ENCODE peak calls at places on chromosomes 3 and 15, in ten cellular contexts. E is brain microvascular endothelial cell; M is AG04450; V is HCT116; T is HL-60; I is astrocyte; P is body of pancreas; B is substantia nigra; S is mesenchymal stem cell; R is CD8-positive, alpha-beta T cell. U is an unnamed sample.

GRCh38 chr3:180102134-180102533 is 65.4 kb upstream of the PEX5L start:
- DNase-seq in P (no peak), R (no peak), M (no peak), I (no peak), V (no peak), E (no peak), B (no peak), S (no peak), T (no peak), U (no peak)

GRCh38 chr3:41162541-41162940 is 36.8 kb upstream of the CTNNB1 start:
- DNase-seq in P (no peak), V (no peak), B (no peak), R (no peak), E (no peak), T (no peak), S (no peak), I (no peak), M (no peak), U (no peak)

GRCh38 chr3:105987809-105988208 is 119.0 kb upstream of the CBLB start:
- DNase-seq in V (no peak), M (no peak), B (no peak), I (no peak), P (no peak), T (no peak), R (no peak), E (no peak), S (no peak), U (no peak)

GRCh38 chr3:12227833-12228232 is 61.0 kb upstream of the PPARG start:
- DNase-seq in M (no peak), S (peak), P (no peak), R (no peak), B (no peak), I (peak), T (peak), V (no peak), E (peak), U (no peak)

GRCh38 chr3:43858052-43858701 is 167.4 kb downstream of the ABHD5 start:
- DNase-seq in B (no peak), M (peak), I (no peak), V (no peak), E (no peak), T (no peak), P (no peak), S (no peak), R (peak), U (no peak)

GRCh38 chr3:34301313-34301712 is 502.9 kb downstream of the PDCD6IP start:
- DNase-seq in I (no peak), P (no peak), R (no peak), S (no peak), B (no peak), T (no peak), E (no peak), V (no peak), M (no peak), U (no peak)

GRCh38 chr15:89749526-89749925 is 1.5 kb downstream of the MESP1 start:
- DNase-seq in E (no peak), B (no peak), S (no peak), R (no peak), T (no peak), V (no peak), M (no peak), I (no peak), P (no peak), U (no peak)

GRCh38 chr15:96324900-96325299 is 5.6 kb upstream of the NR2F2 start:
- DNase-seq in V (no peak), T (no peak), P (no peak), R (no peak), B (no peak), E (no peak), I (peak), M (no peak), S (peak), U (no peak)

GRCh38 chr3:184765047-184765729 is 46.8 kb upstream of the VPS8 start:
- DNase-seq in P (no peak), T (no peak), S (no peak), M (no peak), R (no peak), B (no peak), V (no peak), I (no peak), E (no peak), U (no peak)

GRCh38 chr3:54445630-54446029 is 323.3 kb downstream of the CACNA2D3 start:
- DNase-seq in T (no peak), P (no peak), R (no peak), E (no peak), B (no peak), V (no peak), I (no peak), S (no peak), M (no peak), U (no peak)

GRCh38 chr15:38463893-38464292 is 10.0 kb downstream of the FAM98B start:
- DNase-seq in M (no peak), V (no peak), R (no peak), T (no peak), E (no peak), I (no peak), S (no peak), B (no peak), P (no peak), U (no peak)

GRCh38 chr3:18740631-18741583 is 315.8 kb upstream of the SATB1 start:
- DNase-seq in E (no peak), R (peak), S (no peak), B (no peak), M (no peak), P (peak), V (no peak), T (peak), I (no peak), U (no peak)

GRCh38 chr3:9727041-9727595 is 4.4 kb upstream of the BRPF1 start:
- DNase-seq in M (no peak), T (no peak), P (no peak), B (no peak), R (peak), E (no peak), V (peak), I (no peak), S (no peak), U (no peak)

GRCh38 chr15:92670625-92671024 is 15.1 kb upstream of the FAM174B start:
- DNase-seq in P (no peak), T (no peak), S (no peak), B (no peak), V (no peak), E (no peak), I (no peak), M (no peak), R (no peak), U (no peak)

GRCh38 chr3:65342084-65342683 is 654.4 kb upstream of the ADAMTS9 start:
- DNase-seq in P (peak), V (peak), S (peak), R (no peak), T (peak), I (no peak), M (no peak), E (peak), B (peak), U (no peak)

GRCh38 chr3:138600341-138600740 is 6.3 kb upstream of the CEP70 start:
- DNase-seq in B (no peak), S (no peak), M (no peak), E (no peak), T (no peak), R (no peak), I (no peak), V (no peak), P (no peak), U (no peak)

GRCh38 chr15:70447927-70448698 is 315.2 kb downstream of the UACA start:
- DNase-seq in P (peak), M (no peak), S (no peak), V (no peak), E (no peak), B (peak), T (peak), R (peak), I (peak), U (no peak)

GRCh38 chr3:11201246-11202024 is 47.1 kb downstream of the HRH1 start:
- DNase-seq in S (no peak), B (no peak), V (no peak), E (no peak), I (peak), T (peak), R (no peak), M (no peak), P (no peak), U (no peak)

GRCh38 chr3:87025636-87026035 is 34.7 kb upstream of the VGLL3 start:
- DNase-seq in T (no peak), S (no peak), P (no peak), E (no peak), I (no peak), R (no peak), B (no peak), M (no peak), V (no peak), U (no peak)

GRCh38 chr3:140467104-140467577 is 210.7 kb upstream of the TRIM42 start:
- DNase-seq in R (no peak), P (no peak), S (peak), M (no peak), T (no peak), B (no peak), V (peak), I (peak), E (peak), U (no peak)

GRCh38 chr15:65374831-65375401 is 2.9 kb downstream of the IGDCC3 start:
- DNase-seq in S (no peak), T (no peak), I (no peak), E (no peak), B (no peak), M (no peak), V (no peak), R (no peak), P (no peak), U (no peak)

GRCh38 chr15:95121191-95121590 is 889.8 kb downstream of the MCTP2 start:
- DNase-seq in E (no peak), B (no peak), I (no peak), M (no peak), P (no peak), R (no peak), V (no peak), S (no peak), T (no peak), U (no peak)

GRCh38 chr3:5497497-5497896 is 310.0 kb downstream of the EDEM1 start:
- DNase-seq in B (no peak), P (no peak), M (no peak), E (no peak), T (no peak), S (no peak), V (no peak), R (no peak), I (no peak), U (no peak)

GRCh38 chr3:13308406-13308805 is 111.7 kb downstream of the NUP210 start:
- DNase-seq in P (peak), B (peak), I (peak), R (peak), V (peak), E (peak), T (no peak), S (peak), M (no peak), U (no peak)

GRCh38 chr15:66883322-66883911 is 181.4 kb downstream of the SMAD6 start:
- DNase-seq in R (peak), B (peak), M (peak), V (peak), I (peak), E (peak), S (peak), T (no peak), P (peak), U (peak)

GRCh38 chr3:39980021-39980420 is 170.6 kb downstream of the MYRIP start:
- DNase-seq in M (no peak), T (no peak), S (no peak), P (no peak), E (no peak), V (no peak), I (no peak), R (no peak), B (no peak), U (no peak)

GRCh38 chr3:57980416-57980815 is 27.8 kb upstream of the FLNB start:
- DNase-seq in S (no peak), E (no peak), P (no peak), M (no peak), T (peak), V (no peak), B (no peak), R (no peak), I (no peak), U (no peak)

GRCh38 chr3:81249540-81250029 is 511.9 kb downstream of the GBE1 start:
- DNase-seq in E (peak), V (no peak), T (no peak), M (no peak), S (peak), I (peak), P (no peak), B (no peak), R (no peak), U (no peak)

GRCh38 chr3:41200669-41201021 is 1.3 kb downstream of the CTNNB1 start:
- DNase-seq in E (peak), P (peak), V (no peak), R (peak), B (peak), M (no peak), I (peak), T (no peak), S (peak), U (peak)

GRCh38 chr3:30347679-30348216 is 258.7 kb upstream of the TGFBR2 start:
- DNase-seq in M (no peak), R (no peak), B (no peak), I (peak), S (peak), V (no peak), P (no peak), T (no peak), E (peak), U (no peak)

GRCh38 chr3:190537131-190537530 is 23.2 kb downstream of the IL1RAP start:
- DNase-seq in P (no peak), E (no peak), R (no peak), V (no peak), M (no peak), B (no peak), S (no peak), I (no peak), T (no peak), U (no peak)

GRCh38 chr15:61195116-61196002 is 33.7 kb downstream of the RORA start:
- DNase-seq in R (no peak), B (no peak), M (no peak), T (peak), I (peak), P (peak), E (peak), V (peak), S (peak), U (no peak)

GRCh38 chr3:35641920-35642532 is 2.7 kb downstream of the ARPP21 start:
- DNase-seq in M (no peak), B (no peak), I (no peak), S (no peak), P (no peak), R (no peak), T (no peak), E (no peak), V (no peak), U (peak)

GRCh38 chr15:99390667-99391066 is 139.4 kb downstream of the LRRC28 start:
- DNase-seq in V (no peak), T (no peak), I (no peak), R (no peak), S (no peak), B (no peak), E (no peak), P (no peak), M (no peak), U (no peak)

GRCh38 chr3:139388961-139389551 is 391 bp downstream of the COPB2 start:
- DNase-seq in V (no peak), R (no peak), E (no peak), M (no peak), I (no peak), B (no peak), T (no peak), P (no peak), S (peak), U (no peak)

DNA sequence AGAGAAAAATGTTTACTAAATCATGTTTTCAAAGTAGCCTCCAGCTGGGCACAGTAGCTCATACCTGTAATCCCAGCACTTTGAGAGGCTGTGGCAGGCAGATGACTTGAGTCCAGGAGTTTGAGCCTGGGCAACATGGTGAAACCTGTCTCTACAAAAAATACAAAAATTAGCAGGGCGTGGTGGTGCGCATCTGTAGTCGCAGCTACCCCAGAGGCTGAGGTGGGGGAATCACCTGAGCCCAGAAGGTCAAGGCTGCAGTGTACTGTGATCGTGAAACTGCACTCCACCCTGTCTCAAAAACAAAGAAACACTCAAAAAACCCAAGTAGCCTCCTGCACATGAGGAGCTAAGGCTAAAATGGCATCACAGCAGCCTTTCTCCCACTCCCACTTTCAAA is 1.6 kb upstream of the PPIB start:
- DNase-seq in M (no peak), B (no peak), T (no peak), I (no peak), V (no peak), P (no peak), S (no peak), E (no peak), R (no peak), U (no peak)
- H3K27ac ChIP-seq in M (no peak), B (no peak), T (peak), I (no peak), V (no peak), P (no peak), S (no peak), E (no peak), R (no peak), U (no peak)

DNA sequence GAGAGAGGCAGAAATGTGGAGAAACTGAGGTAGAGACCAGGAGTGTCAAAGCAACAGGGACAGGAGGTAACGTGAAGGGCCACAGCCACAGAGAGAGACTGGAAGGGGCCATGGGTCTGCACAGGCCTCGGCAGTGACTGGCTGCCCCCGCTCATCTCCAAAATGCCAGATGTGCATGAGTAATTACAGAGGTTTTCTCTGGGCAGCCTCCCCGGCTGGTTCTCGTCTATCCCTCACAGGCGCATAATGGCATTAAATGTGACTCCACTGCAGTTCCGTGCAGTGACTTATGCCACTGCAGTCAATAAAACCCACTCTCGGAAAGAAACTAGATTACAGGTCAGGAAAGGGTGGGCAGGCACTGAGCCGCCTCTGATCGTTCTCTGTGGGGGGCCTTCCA is 74.7 kb downstream of the WDR76 start:
- DNase-seq in B (no peak), M (no peak), E (no peak), I (no peak), V (no peak), T (no peak), S (no peak), R (no peak), P (no peak), U (no peak)
- H3K27ac ChIP-seq in B (peak), M (peak), E (no peak), I (no peak), V (no peak), T (no peak), S (no peak), R (no peak), P (no peak), U (no peak)

DNA sequence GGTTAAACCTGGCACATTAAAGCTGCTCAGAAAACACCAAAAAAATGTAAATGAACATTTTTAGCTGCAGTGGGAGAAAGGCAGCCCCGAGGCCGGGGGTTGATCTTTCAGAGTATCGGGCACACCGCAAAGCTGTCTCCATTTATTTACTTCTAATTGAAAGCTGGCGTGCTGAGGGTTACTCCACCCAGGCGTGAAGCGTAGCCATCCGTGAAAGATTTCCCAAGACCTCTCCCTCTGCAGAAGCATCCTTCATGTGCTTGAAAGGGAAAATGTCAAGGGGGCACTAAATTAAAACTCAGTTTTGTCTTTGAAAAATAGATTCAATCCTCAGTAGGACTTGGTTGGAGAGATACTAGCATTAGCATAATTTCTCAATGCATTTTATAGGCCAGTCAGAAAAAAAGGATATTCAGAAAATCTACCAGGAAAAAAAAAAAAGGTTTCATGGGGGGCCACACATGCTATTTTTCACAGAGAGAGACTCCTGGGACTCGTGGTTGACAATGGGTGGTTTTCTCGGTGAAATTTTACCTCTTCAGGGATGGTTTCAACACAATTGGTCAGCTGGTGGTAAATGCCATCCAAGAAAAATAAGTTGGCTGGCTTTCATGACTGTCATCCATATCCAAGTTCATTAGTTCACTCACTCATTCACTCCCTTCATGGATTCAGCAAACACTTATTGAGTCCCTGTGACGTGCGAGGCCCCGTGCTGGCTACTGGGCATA is 217.5 kb downstream of the SHQ1 start:
- DNase-seq in P (no peak), R (no peak), I (no peak), T (no peak), M (no peak), S (no peak), E (no peak), B (no peak), V (no peak), U (no peak)
- H3K27ac ChIP-seq in P (no peak), R (no peak), I (no peak), T (no peak), M (no peak), S (no peak), E (no peak), B (no peak), V (no peak), U (no peak)

DNA sequence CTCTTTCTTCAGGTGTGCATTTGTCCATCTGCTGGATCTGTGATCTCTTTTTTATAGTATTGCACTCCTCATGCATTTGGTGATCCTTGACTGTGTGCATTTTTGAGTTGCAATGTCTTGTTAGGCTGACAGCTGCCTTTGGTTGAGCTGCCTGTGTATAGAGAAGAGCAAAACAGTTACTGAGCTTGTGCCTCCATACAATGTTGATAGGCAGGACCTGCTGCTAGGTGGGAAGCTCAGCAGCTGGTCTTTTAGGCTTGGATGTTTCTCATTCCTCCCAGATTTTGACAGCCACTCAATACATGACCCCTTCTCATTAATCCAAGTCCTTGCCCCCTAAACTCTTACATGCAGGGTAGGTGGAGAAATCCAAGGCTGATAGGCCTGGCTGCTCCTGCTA is 74.8 kb upstream of the PIAS1 start:
- DNase-seq in V (no peak), T (no peak), R (no peak), M (no peak), I (no peak), B (no peak), E (no peak), S (no peak), P (no peak), U (no peak)
- H3K27ac ChIP-seq in V (no peak), T (no peak), R (no peak), M (no peak), I (no peak), B (no peak), E (no peak), S (no peak), P (no peak), U (no peak)

GRCh38 chr15:83928392-83928734 is 274.4 kb downstream of the ADAMTSL3 start:
- DNase-seq in T (no peak), P (no peak), E (no peak), R (no peak), B (no peak), M (no peak), V (no peak), I (no peak), S (no peak), U (no peak)

GRCh38 chr15:83929619-83930018 is 275.7 kb downstream of the ADAMTSL3 start:
- DNase-seq in I (no peak), V (no peak), E (no peak), M (no peak), B (no peak), P (no peak), S (no peak), T (no peak), R (no peak), U (no peak)

GRCh38 chr15:83926116-83926515 is 272.2 kb downstream of the ADAMTSL3 start:
- DNase-seq in E (no peak), P (no peak), I (no peak), R (no peak), B (no peak), V (no peak), M (no peak), S (no peak), T (no peak), U (no peak)

GRCh38 chr15:83928878-83929418 is 275.0 kb downstream of the ADAMTSL3 start:
- DNase-seq in E (no peak), P (no peak), M (no peak), S (no peak), B (no peak), V (no peak), T (no peak), R (no peak), I (no peak), U (no peak)

GRCh38 chr15:83927704-83928391 is 273.9 kb downstream of the ADAMTSL3 start:
- DNase-seq in S (no peak), V (no peak), R (no peak), T (no peak), B (no peak), E (no peak), M (no peak), P (no peak), I (no peak), U (no peak)
- H3K27ac ChIP-seq in S (no peak), V (no peak), R (no peak), T (no peak), B (no peak), E (no peak), M (no peak), P (no peak), I (no peak), U (no peak)